ENCODE peak calls at places on chromosomes 2 and 18, in six cellular contexts. H is Peyer's patch, T is IMR-90, D is A549, U is NB4, F is sigmoid colon. O is an unnamed sample.

GRCh38 chr18:79684283-79684631 is 4.7 kb downstream of the CTDP1 start:
- DNase-seq in H (peak), T (no peak), D (no peak), U (no peak), F (no peak), O (no peak)

GRCh38 chr18:75230210-75231052 is 19.8 kb downstream of the TSHZ1 start:
- DNase-seq in H (no peak), T (no peak), D (no peak), U (no peak), F (no peak), O (no peak)

GRCh38 chr2:152569186-152569585 is 148.1 kb downstream of the PRPF40A start:
- DNase-seq in H (no peak), T (no peak), D (no peak), U (no peak), F (no peak), O (no peak)

GRCh38 chr2:39947294-39948015 is 168.4 kb upstream of the THUMPD2 start:
- DNase-seq in H (no peak), T (no peak), D (no peak), U (no peak), F (no peak), O (no peak)

GRCh38 chr2:75428627-75429026 is 132.1 kb downstream of the EVA1A start:
- DNase-seq in H (no peak), T (no peak), D (no peak), U (no peak), F (no peak), O (no peak)

GRCh38 chr2:163155279-163155883 is 316.8 kb upstream of the KCNH7 start:
- DNase-seq in H (no peak), T (peak), D (peak), U (peak), F (no peak), O (peak)

GRCh38 chr18:56973487-56973886 is 173.4 kb upstream of the BOD1L2 start:
- DNase-seq in H (no peak), T (peak), D (no peak), U (no peak), F (no peak), O (peak)

GRCh38 chr2:241975593-241976284 is 106.2 kb downstream of the RTP5 start:
- DNase-seq in H (peak), T (no peak), D (no peak), U (no peak), F (no peak), O (no peak)

GRCh38 chr2:157468931-157469708 is 25.2 kb upstream of the CYTIP start:
- DNase-seq in H (peak), T (peak), D (no peak), U (peak), F (no peak), O (no peak)

GRCh38 chr2:219969508-219969907 is 342.1 kb downstream of the SLC4A3 start:
- DNase-seq in H (no peak), T (peak), D (peak), U (no peak), F (no peak), O (no peak)

GRCh38 chr2:44246436-44246835 is 28.8 kb upstream of the SLC3A1 start:
- DNase-seq in H (no peak), T (no peak), D (no peak), U (no peak), F (no peak), O (no peak)

GRCh38 chr2:206260427-206261012 is 13.9 kb upstream of the ZDBF2 start:
- DNase-seq in H (no peak), T (peak), D (peak), U (peak), F (no peak), O (peak)

GRCh38 chr18:49237031-49237430 is 223.4 kb downstream of the DYM start:
- DNase-seq in H (no peak), T (no peak), D (no peak), U (no peak), F (no peak), O (no peak)

GRCh38 chr2:144239726-144240125 is 280.2 kb downstream of the ZEB2 start:
- DNase-seq in H (no peak), T (no peak), D (no peak), U (no peak), F (no peak), O (no peak)

GRCh38 chr2:219001577-219002394 is 8.6 kb upstream of the CRYBA2 start:
- DNase-seq in H (peak), T (no peak), D (no peak), U (no peak), F (no peak), O (no peak)

GRCh38 chr18:67715567-67715966 is 199.0 kb upstream of the DSEL start:
- DNase-seq in H (no peak), T (no peak), D (no peak), U (no peak), F (no peak), O (no peak)

GRCh38 chr2:201827621-201828020 is 21.3 kb downstream of the CDK15 start:
- DNase-seq in H (no peak), T (peak), D (no peak), U (no peak), F (no peak), O (no peak)

GRCh38 chr2:10430886-10431622 is 17.1 kb downstream of the ODC1 start:
- DNase-seq in H (no peak), T (no peak), D (no peak), U (no peak), F (no peak), O (no peak)

GRCh38 chr2:10433948-10434884 is 13.9 kb downstream of the ODC1 start:
- DNase-seq in H (no peak), T (no peak), D (no peak), U (peak), F (no peak), O (peak)

GRCh38 chr2:10431797-10432196 is 16.3 kb downstream of the ODC1 start:
- DNase-seq in H (no peak), T (no peak), D (no peak), U (no peak), F (no peak), O (peak)

GRCh38 chr2:10433264-10433947 is 14.7 kb downstream of the ODC1 start:
- DNase-seq in H (no peak), T (no peak), D (no peak), U (no peak), F (no peak), O (no peak)

GRCh38 chr2:10432315-10433181 is 15.6 kb downstream of the ODC1 start:
- DNase-seq in H (peak), T (no peak), D (no peak), U (peak), F (no peak), O (peak)
- TF ChIP-seq POLR2A in H (peak), T (no peak), D (no peak), U (no peak), F (no peak), O (no peak)

DNA sequence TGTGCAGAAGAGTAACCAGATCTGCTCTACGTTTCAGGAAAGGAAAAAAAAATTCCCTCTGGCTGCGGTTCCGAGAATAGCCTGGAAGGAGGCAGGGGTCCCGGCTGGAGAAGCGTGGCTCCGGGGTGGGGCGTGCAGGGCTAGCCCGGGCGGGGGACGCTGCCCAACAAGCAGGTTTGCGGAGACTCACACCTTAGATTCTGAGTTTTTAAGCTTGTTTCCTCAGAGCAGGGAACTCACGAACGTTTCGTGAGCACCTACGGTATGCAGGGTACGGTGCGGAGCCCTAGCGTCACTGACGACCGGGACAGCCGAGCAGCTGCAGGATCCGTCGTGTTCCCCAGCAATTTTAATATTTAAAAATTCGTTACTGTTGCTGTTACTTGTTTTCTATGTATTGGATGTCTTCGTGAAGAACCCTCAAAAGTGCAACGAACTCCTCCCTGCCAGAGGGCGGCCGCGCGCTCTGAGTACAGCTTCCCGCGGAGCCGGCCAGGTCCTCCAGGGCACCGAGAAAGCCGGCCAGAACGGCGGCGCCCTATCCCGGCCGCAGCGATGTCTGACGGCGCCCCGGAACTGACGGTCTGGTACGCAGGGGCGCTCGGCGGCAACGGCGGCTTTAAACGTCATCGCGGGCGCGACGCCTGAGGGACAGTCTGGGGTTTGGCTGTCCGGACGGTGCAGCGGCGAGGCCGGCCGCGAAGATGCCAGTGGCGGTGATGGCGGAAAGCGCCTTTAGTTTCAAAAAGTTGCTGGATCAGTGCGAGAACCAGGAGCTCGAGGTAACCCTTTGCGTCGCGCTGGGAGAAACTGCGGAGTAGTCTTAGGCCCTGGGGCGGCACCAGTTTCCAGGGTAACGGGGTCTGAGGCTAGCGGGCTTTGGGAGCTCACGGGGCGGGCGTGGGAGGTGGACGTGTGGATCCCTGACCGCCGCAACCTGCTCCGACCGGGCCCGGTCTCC is at the start of gene COPS8:
- DNase-seq in H (peak), T (peak), D (peak), U (peak), F (peak), O (peak)
- TF ChIP-seq POLR2A in H (peak), T (peak), D (peak), U (peak), F (peak), O (peak)

DNA sequence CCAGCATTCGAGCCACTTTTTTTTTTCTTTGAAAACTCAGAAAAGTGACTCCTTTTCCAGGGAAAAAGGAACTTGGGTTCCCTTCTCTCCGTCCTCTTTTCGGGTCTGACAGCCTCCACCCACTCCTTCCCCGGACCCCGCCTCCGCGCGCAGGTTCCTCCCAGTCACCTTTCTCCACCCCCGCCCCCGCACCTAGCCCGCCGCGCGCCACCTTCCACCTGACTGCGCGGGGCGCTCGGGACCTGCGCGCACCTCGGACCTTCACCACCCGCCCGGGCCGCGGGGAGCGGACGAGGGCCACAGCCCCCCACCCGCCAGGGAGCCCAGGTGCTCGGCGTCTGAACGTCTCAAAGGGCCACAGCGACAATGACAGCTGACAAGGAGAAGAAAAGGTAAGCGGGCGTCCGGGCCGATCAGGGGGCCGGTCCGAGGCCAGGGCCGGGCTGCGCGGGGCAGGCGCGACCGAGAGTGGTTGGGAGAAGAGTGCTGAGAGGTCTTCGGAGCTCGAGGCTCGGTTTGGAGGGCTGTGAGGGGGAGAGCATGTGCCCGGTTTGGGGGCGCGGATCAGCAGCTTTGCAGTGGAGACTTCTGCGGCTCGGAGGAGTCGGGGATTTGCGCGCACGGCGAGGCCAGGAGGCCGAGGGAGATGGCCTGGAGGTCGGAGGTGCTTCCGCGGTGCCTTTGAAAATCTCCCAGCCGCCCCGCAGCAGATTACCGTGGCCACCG is 502 bp downstream of the EPAS1 start:
- DNase-seq in H (peak), T (no peak), D (peak), U (peak), F (peak), O (peak)
- TF ChIP-seq POLR2A in H (peak), T (no peak), D (no peak), U (no peak), F (peak), O (peak)

DNA sequence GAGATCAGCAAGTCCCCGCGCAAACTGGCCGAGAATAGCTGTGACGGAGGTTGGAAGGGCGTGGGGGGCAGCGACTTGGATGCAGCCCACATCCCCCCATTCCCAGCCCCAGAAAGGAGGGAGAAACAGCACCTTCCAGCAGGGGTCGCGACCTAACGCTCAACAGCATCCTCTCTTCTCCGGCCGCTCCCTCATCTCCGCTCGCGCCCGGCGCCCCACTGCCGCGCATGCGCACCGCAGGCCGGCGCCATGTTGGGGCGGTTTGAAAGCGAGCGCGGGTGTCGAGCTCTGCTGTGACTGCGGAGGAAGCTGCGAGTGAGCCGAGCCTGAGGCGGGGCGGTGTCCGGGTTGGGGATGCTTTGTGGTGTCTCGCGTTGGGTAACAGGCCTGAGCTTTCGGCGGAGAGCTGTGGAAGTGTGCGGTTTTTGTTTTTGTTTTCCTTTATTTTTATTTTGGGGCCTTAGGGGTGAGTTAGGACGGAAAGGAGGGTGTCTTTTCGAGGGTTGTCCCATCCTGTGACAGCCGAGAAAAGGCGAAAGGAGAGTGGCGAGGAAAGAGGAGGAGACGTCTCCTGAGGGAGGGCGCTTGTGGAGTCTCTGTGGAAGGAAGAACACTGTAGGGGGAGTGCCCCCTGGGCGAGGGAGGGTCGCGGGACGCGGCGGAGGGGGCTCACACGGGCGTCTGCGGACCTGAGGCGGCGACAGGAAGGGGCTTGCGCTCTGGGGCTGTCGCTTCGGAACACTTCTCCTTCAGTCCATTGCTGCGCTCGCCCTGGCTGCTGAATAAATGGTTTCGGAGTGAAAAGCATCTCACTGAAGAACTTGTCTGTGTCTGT is at the start of the genes C18orf54 and STARD6:
- DNase-seq in H (peak), T (peak), D (peak), U (peak), F (peak), O (peak)
- TF ChIP-seq POLR2A in H (peak), T (peak), D (peak), U (peak), F (no peak), O (peak)

DNA sequence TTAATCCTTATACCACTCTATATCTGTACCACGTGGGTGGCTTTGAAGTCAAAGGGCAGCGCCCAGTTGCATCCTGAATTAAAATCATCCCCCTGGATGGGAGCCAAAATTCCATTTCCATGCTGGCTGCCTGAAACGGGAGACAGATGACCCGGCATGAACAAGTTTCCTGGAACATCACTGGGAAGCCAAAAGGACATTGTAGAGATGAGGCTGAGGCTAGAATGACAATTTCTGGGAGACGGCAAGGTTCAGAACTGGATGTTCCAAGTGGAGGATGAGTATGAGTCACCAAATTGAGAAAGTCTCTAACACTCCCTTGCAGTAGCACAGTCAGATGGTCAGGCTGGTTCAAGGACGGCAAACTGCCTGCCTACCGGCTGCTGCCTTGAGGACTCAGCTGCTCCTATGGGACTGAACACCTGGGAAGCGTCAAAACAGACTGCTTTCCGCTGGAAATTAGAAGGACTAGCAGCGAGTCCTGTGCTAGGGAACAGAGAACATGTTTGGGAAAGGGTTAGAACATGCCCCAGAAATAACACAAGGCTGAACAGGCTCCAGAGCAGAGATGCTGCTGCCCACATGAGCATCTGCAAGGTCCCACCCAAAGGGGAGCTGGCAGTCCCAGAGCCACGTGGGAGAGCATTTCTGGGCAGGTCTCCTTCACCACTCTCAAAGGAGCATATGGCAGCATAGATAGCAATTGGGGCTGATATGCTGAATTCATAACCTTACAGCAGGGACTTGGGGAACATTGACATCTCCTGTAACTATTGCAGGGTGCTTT is 32.0 kb downstream of the YPEL5 start:
- DNase-seq in H (no peak), T (peak), D (peak), U (no peak), F (peak), O (peak)
- TF ChIP-seq POLR2A in H (no peak), T (no peak), D (no peak), U (no peak), F (no peak), O (peak)

GRCh38 chr2:231348703-231349373 is 46.7 kb upstream of the B3GNT7 start:
- DNase-seq in H (peak), T (peak), D (no peak), U (no peak), F (no peak), O (peak)
- TF ChIP-seq POLR2A in H (no peak), T (no peak), D (no peak), U (no peak), F (no peak), O (peak)